ENCODE peak calls at places on chromosome 14, in eight cellular contexts. Y, M, J, D, X, G, L and Q are unnamed samples.

GRCh38 chr14:68332011-68332410 is 460.9 kb downstream of the ZFP36L1 start:
- DNase-seq in G (no peak), J (no peak), Y (no peak), X (no peak), M (no peak), D (no peak), L (no peak), Q (no peak)

GRCh38 chr14:51552768-51553426 is 98.8 kb upstream of the FRMD6 start:
- DNase-seq in J (no peak), D (no peak), G (no peak), L (no peak), M (no peak), X (no peak), Y (peak; percentile 2), Q (no peak)

GRCh38 chr14:33857650-33858049 is 93.2 kb downstream of the EGLN3 start:
- DNase-seq in Y (no peak), J (no peak), M (no peak), G (no peak), D (no peak), L (no peak), X (no peak), Q (no peak)

GRCh38 chr14:52703225-52703624 is 3.8 kb upstream of the PSMC6 start:
- DNase-seq in M (no peak), X (no peak), D (no peak), Y (no peak), G (no peak), J (peak; percentile 98), L (no peak), Q (peak; percentile 47)

GRCh38 chr14:98984719-98985041 is 287.3 kb downstream of the BCL11B start:
- DNase-seq in D (no peak), M (no peak), G (no peak), L (no peak), J (no peak), Y (no peak), X (no peak), Q (no peak)

GRCh38 chr14:66379116-66379515 is 107.1 kb upstream of the CCDC196 start:
- DNase-seq in L (no peak), D (no peak), J (peak; percentile 4), G (no peak), Y (no peak), X (no peak), M (no peak), Q (no peak)

GRCh38 chr14:21107360-21107781 is 6.5 kb downstream of the TMEM253 start:
- DNase-seq in J (peak; percentile 81), M (no peak), G (no peak), Y (no peak), D (no peak), X (no peak), L (no peak), Q (no peak)

GRCh38 chr14:37595809-37596595 is 573 bp downstream of the TTC6 start:
- DNase-seq in J (peak; percentile 20), L (no peak), Y (no peak), G (no peak), D (peak; percentile 91), M (peak; percentile 65), X (no peak), Q (peak; percentile 45)

GRCh38 chr14:89184952-89185351 is 232.1 kb downstream of the FOXN3 start:
- DNase-seq in M (no peak), L (no peak), G (no peak), J (no peak), Y (peak; percentile 59), D (no peak), X (no peak), Q (no peak)

GRCh38 chr14:77607741-77608302 is 8.6 kb downstream of the SPTLC2 start:
- DNase-seq in D (no peak), L (no peak), Y (no peak), X (no peak), M (no peak), J (no peak), G (no peak), Q (peak; percentile 39)

GRCh38 chr14:67166450-67166853 is 22.8 kb upstream of the GARIN2 start:
- DNase-seq in D (no peak), Y (no peak), G (no peak), J (peak; percentile 63), X (no peak), L (no peak), M (peak; percentile 28), Q (no peak)

GRCh38 chr14:106850913-106851825 is 1324.8 kb downstream of the TMEM121 start:
- DNase-seq in D (no peak), M (no peak), Y (no peak), J (no peak), G (no peak), L (no peak), X (no peak), Q (no peak)

GRCh38 chr14:99058542-99058941 is 213.5 kb downstream of the BCL11B start:
- DNase-seq in M (no peak), G (no peak), J (no peak), D (no peak), X (no peak), L (peak; percentile 45), Y (no peak), Q (no peak)

GRCh38 chr14:88185843-88186242 is 137.2 kb downstream of the KCNK10 start:
- DNase-seq in J (no peak), G (no peak), Y (no peak), M (no peak), X (no peak), D (no peak), L (no peak), Q (no peak)

GRCh38 chr14:92475451-92476187 is 38.0 kb upstream of the RIN3 start:
- DNase-seq in D (peak; percentile 80), Y (peak; percentile 41), G (no peak), L (peak; percentile 94), M (no peak), J (peak; percentile 85), X (no peak), Q (peak; percentile 98)

GRCh38 chr14:56751471-56751870 is 58.8 kb downstream of the OTX2 start:
- DNase-seq in Y (no peak), M (no peak), L (no peak), X (no peak), G (no peak), D (no peak), J (no peak), Q (no peak)
- TF ChIP-seq CTCF in Y (no peak), M (no peak), L (no peak), X (peak; percentile 21), G (no peak), D (no peak), J (no peak), Q (no peak)

GRCh38 chr14:61151276-61151675 is 129.9 kb downstream of the TMEM30B start:
- DNase-seq in M (no peak), G (no peak), Y (no peak), J (peak; percentile 86), D (no peak), L (no peak), X (no peak), Q (no peak)
- TF ChIP-seq CTCF in M (no peak), G (no peak), Y (no peak), J (no peak), D (no peak), L (no peak), X (no peak), Q (no peak)

DNA sequence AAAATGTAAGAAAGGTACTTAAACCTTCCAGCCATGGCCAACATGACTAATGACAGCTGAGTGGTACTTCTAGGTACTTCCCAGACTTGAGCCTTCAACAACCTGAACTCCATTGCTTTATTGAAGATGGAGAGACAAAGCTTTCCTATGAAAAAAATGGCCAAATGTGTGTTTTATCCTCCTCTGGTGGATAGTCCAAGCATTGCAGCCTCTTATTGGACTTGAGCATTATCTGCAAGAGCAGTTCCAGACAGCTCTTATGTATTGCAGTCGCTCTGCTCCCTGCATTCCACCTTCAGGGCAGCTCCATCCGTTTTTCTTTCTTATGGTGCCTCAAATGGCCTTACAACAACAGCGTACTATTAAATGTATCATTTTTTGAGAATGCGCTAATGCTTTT is 588.2 kb downstream of the NRXN3 start:
- DNase-seq in M (peak; percentile 16), G (no peak), J (peak; percentile 54), X (peak; percentile 5), D (no peak), L (no peak), Y (no peak), Q (no peak)
- TF ChIP-seq CTCF in M (peak; percentile 58), G (peak; percentile 14), J (peak; percentile 73), X (peak; percentile 81), D (peak; percentile 45), L (no peak), Y (no peak), Q (peak; percentile 43)

GRCh38 chr14:91373591-91374245 is 43.9 kb downstream of the CCDC88C start:
- DNase-seq in Y (no peak), L (no peak), J (no peak), M (no peak), X (peak; percentile 84), G (no peak), D (no peak), Q (no peak)
- TF ChIP-seq CTCF in Y (no peak), L (no peak), J (no peak), M (no peak), X (no peak), G (no peak), D (no peak), Q (no peak)

DNA sequence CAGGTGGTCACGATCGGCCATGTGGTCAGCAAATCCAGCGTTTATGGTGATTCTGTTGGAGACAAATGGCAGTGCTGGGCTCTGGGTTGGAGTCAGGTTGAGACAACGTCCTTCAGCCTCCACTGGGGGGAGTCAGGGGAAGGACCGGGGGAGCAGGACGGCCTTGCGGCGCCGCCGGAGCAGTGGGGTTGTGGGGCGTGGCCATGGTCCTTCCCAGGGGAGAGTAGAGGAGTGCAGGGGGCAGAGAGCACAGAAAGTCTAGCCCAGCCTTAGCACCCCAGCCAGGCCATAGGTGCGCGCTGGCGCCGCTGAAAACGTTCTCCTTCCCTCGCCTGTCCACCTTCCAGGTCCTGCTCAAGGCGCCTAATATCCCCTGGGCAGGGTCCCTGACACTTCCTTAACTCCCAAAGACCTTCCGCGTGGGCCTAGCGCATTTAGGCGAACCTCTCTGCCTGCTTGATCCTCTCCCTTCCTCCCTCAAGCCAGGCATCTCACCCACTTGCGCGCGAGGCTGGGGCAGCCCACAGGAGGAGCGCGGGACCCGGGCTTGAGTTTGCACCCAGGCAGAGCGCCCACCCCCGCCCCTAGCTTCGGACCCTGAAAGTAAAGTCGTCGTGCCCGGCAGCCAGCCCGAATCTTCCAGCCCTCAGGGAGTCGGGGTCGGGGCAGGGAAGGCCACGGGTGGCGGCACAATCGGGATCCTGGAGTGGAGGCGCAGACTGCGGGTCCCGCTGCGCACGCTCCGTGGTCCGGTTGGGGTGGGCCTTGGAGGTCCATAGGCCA is 3.1 kb upstream of the KIF26A start:
- DNase-seq in L (peak; percentile 85), J (peak; percentile 14), X (no peak), G (peak; percentile 54), D (peak; percentile 65), Y (no peak), M (peak; percentile 87), Q (no peak)
- TF ChIP-seq CTCF in L (no peak), J (no peak), X (peak; percentile 31), G (no peak), D (no peak), Y (no peak), M (peak; percentile 12), Q (no peak)

DNA sequence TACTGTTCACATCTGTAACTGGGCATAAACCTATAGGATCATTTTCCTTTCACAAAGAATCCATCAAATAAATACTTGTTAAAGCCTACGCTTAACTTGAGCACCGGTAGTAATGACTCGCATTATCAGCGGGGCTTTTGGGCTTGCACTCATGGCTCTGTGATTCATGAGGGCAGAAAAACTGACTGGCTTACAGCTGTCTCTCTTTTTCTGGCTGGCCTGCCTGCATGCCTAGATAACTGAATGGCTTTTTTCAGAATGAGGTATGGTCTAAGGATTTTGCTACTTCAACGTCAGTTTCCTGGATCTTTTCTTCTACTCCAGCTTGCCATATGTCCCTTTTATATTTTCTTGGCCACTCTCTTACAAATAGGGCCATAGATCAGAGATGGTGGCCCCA is 531.1 kb downstream of the NRXN3 start:
- DNase-seq in M (no peak), L (no peak), J (peak; percentile 41), X (no peak), D (no peak), G (no peak), Y (no peak), Q (no peak)
- TF ChIP-seq CTCF in M (no peak), L (no peak), J (no peak), X (no peak), D (no peak), G (no peak), Y (no peak), Q (no peak)